ENCODE peak calls at places on chromosomes 12 and 14, in six cellular contexts. M is GM23248, V is H1, J is IMR-90, D is astrocyte, B is GM12878. Y is an unnamed sample.

GRCh38 chr14:56002876-56003625 is 115.2 kb upstream of the PELI2 start:
- DNase-seq in J (no peak), B (peak), M (no peak), D (no peak), V (no peak), Y (no peak)

GRCh38 chr14:100165376-100165775 is 5.9 kb upstream of the DEGS2 start:
- DNase-seq in V (no peak), J (no peak), B (no peak), M (no peak), D (no peak), Y (no peak)

GRCh38 chr14:55711171-55711811 is 131.3 kb downstream of the KTN1 start:
- DNase-seq in V (no peak), D (peak), B (no peak), M (peak), J (peak), Y (no peak)

GRCh38 chr12:26162905-26163304 is 32.5 kb upstream of the SSPN start:
- DNase-seq in D (no peak), B (peak), V (no peak), J (no peak), M (no peak), Y (no peak)

GRCh38 chr12:124626841-124627502 is 59.6 kb upstream of the NCOR2 start:
- DNase-seq in V (no peak), M (peak), B (no peak), D (no peak), J (peak), Y (no peak)

GRCh38 chr12:89574736-89575208 is 48.9 kb upstream of the POC1B start:
- DNase-seq in M (peak), D (peak), B (no peak), J (peak), V (no peak), Y (no peak)

GRCh38 chr14:101899263-101899662 is 65.1 kb upstream of the DYNC1H1 start:
- DNase-seq in B (no peak), D (no peak), M (no peak), V (no peak), J (no peak), Y (no peak)

GRCh38 chr12:54350743-54351142 is 13.5 kb downstream of the GPR84 start:
- DNase-seq in V (no peak), J (no peak), B (no peak), M (no peak), D (no peak), Y (no peak)

GRCh38 chr14:77319416-77319815 is 1.3 kb downstream of the POMT2 start:
- DNase-seq in V (no peak), D (no peak), J (no peak), M (peak), B (no peak), Y (no peak)

GRCh38 chr12:76033116-76034001 is 1.8 kb upstream of the PHLDA1 start:
- DNase-seq in M (peak), J (peak), V (no peak), B (no peak), D (peak), Y (no peak)

GRCh38 chr14:77142289-77142814 is 761 bp upstream of the ZDHHC22 start:
- DNase-seq in J (no peak), B (no peak), D (no peak), M (no peak), V (no peak), Y (no peak)

GRCh38 chr12:106769078-106769477 is 5.4 kb upstream of the RIC8B start:
- DNase-seq in B (no peak), D (peak), V (peak), M (peak), J (peak), Y (no peak)

GRCh38 chr14:73713804-73714655 is at the start of gene PNMA1:
- DNase-seq in D (peak), V (peak), M (peak), B (no peak), J (peak), Y (peak)

GRCh38 chr12:49121047-49121696 is 10.0 kb downstream of the TUBA1B start:
- DNase-seq in B (no peak), J (peak), V (peak), M (peak), D (peak), Y (peak)

GRCh38 chr12:119129827-119130434 is 48.8 kb upstream of the HSPB8 start:
- DNase-seq in D (no peak), V (no peak), J (no peak), M (no peak), B (no peak), Y (no peak)

GRCh38 chr14:50311337-50311973 is 574 bp downstream of the L2HGDH start:
- DNase-seq in D (no peak), J (no peak), V (no peak), B (no peak), M (no peak), Y (no peak)

GRCh38 chr14:34539407-34540180 is at the start of gene EAPP:
- DNase-seq in D (peak), J (peak), M (peak), V (peak), B (peak), Y (peak)

GRCh38 chr12:2291182-2291832 is 238.5 kb downstream of the CACNA1C start:
- DNase-seq in M (peak), J (no peak), B (no peak), D (no peak), V (no peak), Y (peak)
- H2AFZ ChIP-seq in M (no peak), J (no peak), B (no peak), D (no peak), V (no peak), Y (no peak)

GRCh38 chr12:4273651-4274395 is at the start of gene CCND2:
- DNase-seq in J (peak), D (peak), V (peak), B (peak), M (peak), Y (no peak)
- H2AFZ ChIP-seq in J (peak), D (peak), V (no peak), B (peak), M (peak), Y (no peak)

GRCh38 chr12:51666696-51667095 is 75.7 kb downstream of the SCN8A start:
- DNase-seq in J (peak), B (no peak), V (no peak), M (no peak), D (no peak), Y (no peak)
- H2AFZ ChIP-seq in J (no peak), B (no peak), V (no peak), M (no peak), D (no peak), Y (no peak)

GRCh38 chr14:23376477-23377200 is at the start of gene CMTM5:
- DNase-seq in J (no peak), B (no peak), M (no peak), D (no peak), V (no peak), Y (no peak)
- H2AFZ ChIP-seq in J (peak), B (no peak), M (no peak), D (no peak), V (no peak), Y (no peak)

DNA sequence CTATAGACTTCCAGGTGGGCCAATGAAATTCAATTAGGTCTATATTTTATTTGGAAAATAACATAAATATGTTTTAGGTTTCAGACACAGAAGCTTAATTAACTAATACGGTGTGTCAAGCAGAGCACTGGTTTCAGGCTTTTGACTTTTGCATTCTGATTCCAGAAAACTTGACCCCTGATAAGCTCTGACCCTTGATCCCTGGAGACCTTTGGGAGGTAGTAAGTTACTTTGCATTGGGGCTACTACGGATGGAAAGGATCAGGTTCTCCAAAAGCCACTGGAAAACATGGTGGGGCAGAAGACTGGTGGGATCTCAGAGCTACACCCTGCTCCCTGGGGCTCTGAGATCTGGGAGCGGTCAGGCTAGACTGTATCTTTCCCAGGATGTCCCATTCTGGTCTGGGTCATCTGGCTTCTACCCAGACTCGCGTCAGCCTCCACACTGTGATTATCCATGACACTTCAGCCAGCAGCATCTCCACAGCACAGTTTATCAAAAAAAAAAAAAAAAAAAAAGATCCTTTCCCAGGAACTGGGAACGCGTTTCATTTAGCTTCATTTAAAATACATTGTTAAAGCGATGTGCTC is 17.9 kb upstream of the EMP1 start:
- DNase-seq in J (no peak), D (no peak), B (no peak), M (no peak), V (no peak), Y (no peak)
- H2AFZ ChIP-seq in J (no peak), D (no peak), B (no peak), M (peak), V (no peak), Y (no peak)

DNA sequence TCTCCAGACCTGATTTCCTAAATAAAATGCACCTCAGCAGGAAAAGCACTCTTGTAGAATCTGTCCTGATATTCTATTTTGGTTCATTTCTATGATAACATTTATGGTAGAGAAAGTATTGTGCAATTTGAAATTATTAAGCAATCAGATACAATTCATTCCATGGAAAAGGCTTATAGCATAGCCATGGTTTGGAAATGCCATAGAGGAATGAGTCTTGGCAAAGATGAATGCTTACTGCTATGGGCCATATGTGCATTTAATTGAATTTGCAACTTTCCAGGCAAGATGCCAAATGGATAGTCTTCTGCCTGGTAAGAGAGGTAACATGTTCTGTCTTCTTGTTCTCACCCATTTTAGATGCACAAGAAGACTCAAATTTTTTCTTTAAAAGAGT is 212.4 kb upstream of the SLC16A7 start:
- DNase-seq in J (peak), M (peak), D (peak), B (no peak), V (no peak), Y (no peak)
- H2AFZ ChIP-seq in J (no peak), M (peak), D (no peak), B (no peak), V (no peak), Y (no peak)

GRCh38 chr12:12088761-12089160 is 18.0 kb downstream of the BCL2L14 start:
- DNase-seq in M (peak), D (no peak), J (no peak), V (no peak), B (no peak), Y (no peak)
- H2AFZ ChIP-seq in M (no peak), D (no peak), J (no peak), V (no peak), B (no peak), Y (no peak)

DNA sequence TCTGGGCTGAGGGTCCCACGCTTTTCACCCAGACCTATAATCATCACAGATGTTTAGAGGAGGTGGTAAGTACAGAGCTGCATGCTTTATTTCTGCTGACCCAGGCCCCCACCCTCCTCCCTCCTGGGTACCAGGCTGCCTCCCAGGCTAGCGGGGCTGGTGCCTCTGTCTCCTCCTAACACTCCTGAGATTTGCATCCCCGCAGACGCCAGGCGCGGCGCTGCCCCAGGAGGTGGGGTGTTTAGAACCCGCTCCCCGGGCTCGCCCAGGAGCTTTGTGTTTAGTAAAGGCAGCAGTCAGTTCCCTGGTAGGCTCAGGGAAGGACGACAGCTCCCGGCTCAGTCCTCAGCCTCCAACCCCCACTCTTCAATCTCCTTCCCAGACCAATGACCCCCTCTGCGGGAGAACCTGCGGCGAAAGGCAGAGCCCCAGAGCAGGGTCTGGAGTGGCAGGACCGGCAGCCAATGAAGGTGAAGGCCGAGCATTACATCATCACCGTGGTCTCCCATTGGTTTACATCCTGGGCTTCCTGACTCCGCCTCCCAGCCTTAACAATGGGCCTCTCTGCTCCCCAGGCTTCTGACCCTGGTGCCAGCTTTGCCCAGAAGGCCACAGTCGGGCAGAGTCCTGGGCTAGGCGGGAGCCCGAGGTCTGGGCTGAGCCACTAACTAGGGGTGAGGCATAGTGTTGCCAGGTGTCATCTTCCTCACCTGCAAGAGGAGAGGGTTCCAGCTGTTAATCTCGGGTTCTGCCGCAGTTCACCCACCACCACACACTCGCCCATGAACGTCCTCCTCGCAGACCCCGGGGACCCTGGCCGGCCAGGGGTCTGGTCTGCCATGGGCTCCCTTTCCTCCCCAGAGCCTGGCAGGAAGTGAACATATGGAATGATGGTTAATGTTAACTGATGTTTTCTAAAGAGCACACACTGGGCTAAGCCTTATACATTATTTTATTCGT is 57.5 kb downstream of the CALM1 start:
- DNase-seq in V (peak), B (no peak), M (peak), J (peak), D (peak), Y (peak)
- H2AFZ ChIP-seq in V (peak), B (no peak), M (peak), J (peak), D (peak), Y (peak)

GRCh38 chr14:104502060-104502459 is 77.5 kb upstream of the C14orf180 start:
- DNase-seq in M (no peak), V (no peak), D (no peak), B (no peak), J (no peak), Y (no peak)

GRCh38 chr14:104503691-104504090 is 75.9 kb upstream of the C14orf180 start:
- DNase-seq in B (no peak), M (no peak), J (no peak), V (no peak), D (no peak), Y (no peak)

GRCh38 chr14:104506461-104507253 is 72.9 kb upstream of the C14orf180 start:
- DNase-seq in M (no peak), D (no peak), J (no peak), B (no peak), V (no peak), Y (no peak)

GRCh38 chr14:104505085-104506074 is 74.2 kb upstream of the C14orf180 start:
- DNase-seq in B (no peak), V (no peak), D (no peak), J (no peak), M (no peak), Y (no peak)

GRCh38 chr14:104504172-104504735 is 75.3 kb upstream of the C14orf180 start:
- DNase-seq in J (no peak), V (no peak), B (no peak), D (no peak), M (no peak), Y (no peak)
- H2AFZ ChIP-seq in J (peak), V (no peak), B (no peak), D (no peak), M (no peak), Y (no peak)